ENCODE peak calls at places on chromosomes 1 and 21, in six cellular contexts. S is A549, T is HepG2, D is IMR-90, X is GM12878, R is K562. W is an unnamed sample.
A peak's percentile ranks its signal among the peaks of the same experiment; 100 is the strongest.

GRCh38 chr1:15833069-15833679 is 14.3 kb upstream of the SPEN start:
- DNase-seq in S (no peak), T (no peak), D (no peak), X (no peak), R (no peak), W (no peak)

GRCh38 chr1:94739521-94740061 is 80.6 kb upstream of the SLC44A3 start:
- DNase-seq in S (no peak), T (no peak), D (peak; percentile 97), X (no peak), R (no peak), W (no peak)

GRCh38 chr1:228939881-228940392 is 204.7 kb downstream of the RHOU start:
- DNase-seq in S (no peak), T (no peak), D (no peak), X (no peak), R (no peak), W (no peak)

GRCh38 chr1:154440031-154440430 is 34.9 kb downstream of the IL6R start:
- DNase-seq in S (no peak), T (no peak), D (no peak), X (no peak), R (no peak), W (no peak)

GRCh38 chr1:211632808-211633522 is 42.5 kb downstream of the NEK2 start:
- DNase-seq in S (no peak), T (no peak), D (peak; percentile 89), X (no peak), R (no peak), W (no peak)

GRCh38 chr1:185280589-185280988 is 36.5 kb downstream of the IVNS1ABP start:
- DNase-seq in S (no peak), T (no peak), D (no peak), X (no peak), R (no peak), W (no peak)

GRCh38 chr21:39641827-39642450 is 29.2 kb downstream of the B3GALT5 start:
- DNase-seq in S (no peak), T (no peak), D (no peak), X (no peak), R (no peak), W (no peak)

GRCh38 chr1:232421143-232421796 is 208.7 kb downstream of the SIPA1L2 start:
- DNase-seq in S (no peak), T (no peak), D (no peak), X (no peak), R (no peak), W (no peak)

GRCh38 chr1:56573311-56573710 is 6.1 kb downstream of the PLPP3 start:
- DNase-seq in S (no peak), T (no peak), D (no peak), X (no peak), R (no peak), W (no peak)

GRCh38 chr1:151542710-151543129 is 2.6 kb downstream of the TUFT1 start:
- DNase-seq in S (no peak), T (no peak), D (peak; percentile 86), X (no peak), R (no peak), W (no peak)

GRCh38 chr1:175865041-175865766 is 121.8 kb upstream of the TNR start:
- DNase-seq in S (no peak), T (no peak), D (no peak), X (no peak), R (no peak), W (no peak)

GRCh38 chr1:67551375-67551774 is 121.2 kb upstream of the SERBP1 start:
- DNase-seq in S (no peak), T (no peak), D (no peak), X (no peak), R (no peak), W (no peak)

GRCh38 chr1:46168463-46168862 is 6.4 kb upstream of the TSPAN1 start:
- DNase-seq in S (no peak), T (no peak), D (peak; percentile 30), X (no peak), R (no peak), W (no peak)

GRCh38 chr1:32073387-32074229 is 869 bp downstream of the TMEM39B start:
- DNase-seq in S (peak; percentile 48), T (no peak), D (no peak), X (peak; percentile 54), R (no peak), W (no peak)

GRCh38 chr1:30140566-30140965 is 582.8 kb downstream of the MATN1 start:
- DNase-seq in S (no peak), T (no peak), D (no peak), X (no peak), R (no peak), W (no peak)

GRCh38 chr1:156608036-156608674 is 6.9 kb upstream of the GPATCH4 start:
- DNase-seq in S (peak; percentile 67), T (peak; percentile 70), D (peak; percentile 75), X (peak; percentile 62), R (peak; percentile 58), W (peak; percentile 78)

GRCh38 chr1:163583782-163584181 is 262.0 kb downstream of the NUF2 start:
- DNase-seq in S (no peak), T (no peak), D (no peak), X (no peak), R (no peak), W (no peak)

GRCh38 chr1:222068101-222068500 is 326.2 kb upstream of the DUSP10 start:
- DNase-seq in S (no peak), T (no peak), D (no peak), X (no peak), R (no peak), W (no peak)

GRCh38 chr1:228081578-228082259 is 789 bp upstream of the ARF1 start:
- DNase-seq in S (no peak), T (no peak), D (no peak), X (no peak), R (peak; percentile 87), W (peak; percentile 41)

DNA sequence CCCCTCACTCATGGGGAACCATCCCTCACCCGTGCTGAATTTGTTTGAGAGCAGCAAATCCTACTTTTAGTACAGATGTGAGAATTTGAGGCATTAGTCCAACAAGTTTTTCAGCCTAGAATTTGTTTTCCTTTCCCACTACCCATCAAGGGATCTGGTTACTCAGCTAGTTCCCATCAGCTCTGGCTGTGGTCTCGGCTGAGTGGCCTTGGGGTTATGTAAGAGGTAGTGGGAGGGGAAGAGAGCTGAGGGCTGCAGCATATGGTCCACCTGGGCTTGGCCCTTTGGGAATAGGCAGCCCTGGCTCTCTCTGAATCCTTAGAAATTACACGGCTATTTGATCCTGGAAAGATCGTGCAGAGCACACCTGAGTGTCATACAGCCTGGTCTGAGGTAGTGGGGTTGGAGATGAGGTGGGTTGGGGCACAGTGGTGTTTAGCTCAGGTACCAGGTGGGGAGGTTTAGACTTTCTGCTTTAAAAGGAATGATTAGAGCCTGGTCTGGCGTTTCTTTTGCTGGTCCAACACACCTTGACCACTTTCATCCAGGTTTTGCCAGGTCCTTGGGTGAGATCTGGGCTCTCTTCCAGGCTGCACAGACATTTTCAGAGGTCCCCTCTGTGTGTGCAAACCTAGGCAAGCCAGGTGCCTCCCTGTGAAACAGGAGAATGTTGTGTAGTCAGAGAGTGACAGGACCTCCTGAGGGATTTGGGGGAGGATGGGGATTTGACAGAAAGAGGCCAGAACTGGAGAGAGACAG is 4.3 kb downstream of the GSTM4 start:
- DNase-seq in S (no peak), T (peak; percentile 30), D (peak; percentile 43), X (no peak), R (no peak), W (no peak)
- TF ChIP-seq BHLHE40 in S (no peak), T (no peak), D (no peak), X (no peak), R (no peak), W (no peak)

GRCh38 chr1:20032425-20032824 is 37.6 kb upstream of the PLA2G5 start:
- DNase-seq in S (no peak), T (no peak), D (no peak), X (no peak), R (no peak), W (no peak)

GRCh38 chr1:20033396-20033795 is 36.6 kb upstream of the PLA2G5 start:
- DNase-seq in S (no peak), T (no peak), D (no peak), X (no peak), R (no peak), W (no peak)

GRCh38 chr1:20035114-20035513 is 34.9 kb upstream of the PLA2G5 start:
- DNase-seq in S (no peak), T (no peak), D (no peak), X (no peak), R (no peak), W (no peak)

DNA sequence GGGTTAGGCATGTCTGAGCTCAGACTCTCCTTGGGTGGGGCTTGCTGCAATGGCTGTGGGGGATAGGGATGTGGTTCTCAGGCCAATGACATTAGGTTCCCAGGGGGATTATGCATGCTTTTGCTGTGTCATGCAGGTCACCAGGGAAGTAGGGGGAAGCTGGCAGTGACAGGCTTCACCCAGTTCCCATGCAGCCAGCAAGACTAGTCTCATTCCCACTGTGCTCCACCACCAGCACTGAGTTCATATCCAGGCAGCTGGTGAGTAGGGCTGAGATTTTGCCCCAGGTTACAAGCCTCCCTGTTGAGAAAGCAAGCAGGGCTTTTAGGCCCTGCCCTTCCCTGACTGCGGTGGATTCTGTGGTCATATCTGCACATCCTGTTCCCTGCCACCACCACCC is 32.1 kb upstream of the PLA2G5 start:
- DNase-seq in S (no peak), T (no peak), D (no peak), X (peak; percentile 24), R (no peak), W (no peak)
- TF ChIP-seq BHLHE40 in S (no peak), T (no peak), D (no peak), X (no peak), R (no peak), W (no peak)

GRCh38 chr1:80424249-80424648 is 1376.5 kb upstream of the ADGRL2 start:
- DNase-seq in S (no peak), T (no peak), D (no peak), X (no peak), R (no peak), W (no peak)
- TF ChIP-seq BHLHE40 in S (no peak), T (no peak), D (no peak), X (no peak), R (no peak), W (no peak)

GRCh38 chr1:63701187-63701586 is 72.6 kb upstream of the ROR1 start:
- DNase-seq in S (peak; percentile 27), T (no peak), D (no peak), X (no peak), R (no peak), W (no peak)

GRCh38 chr1:63693956-63694607 is 79.7 kb upstream of the ROR1 start:
- DNase-seq in S (no peak), T (no peak), D (peak; percentile 52), X (no peak), R (no peak), W (no peak)

GRCh38 chr1:63703661-63704060 is 70.2 kb upstream of the ROR1 start:
- DNase-seq in S (no peak), T (no peak), D (no peak), X (no peak), R (no peak), W (no peak)

DNA sequence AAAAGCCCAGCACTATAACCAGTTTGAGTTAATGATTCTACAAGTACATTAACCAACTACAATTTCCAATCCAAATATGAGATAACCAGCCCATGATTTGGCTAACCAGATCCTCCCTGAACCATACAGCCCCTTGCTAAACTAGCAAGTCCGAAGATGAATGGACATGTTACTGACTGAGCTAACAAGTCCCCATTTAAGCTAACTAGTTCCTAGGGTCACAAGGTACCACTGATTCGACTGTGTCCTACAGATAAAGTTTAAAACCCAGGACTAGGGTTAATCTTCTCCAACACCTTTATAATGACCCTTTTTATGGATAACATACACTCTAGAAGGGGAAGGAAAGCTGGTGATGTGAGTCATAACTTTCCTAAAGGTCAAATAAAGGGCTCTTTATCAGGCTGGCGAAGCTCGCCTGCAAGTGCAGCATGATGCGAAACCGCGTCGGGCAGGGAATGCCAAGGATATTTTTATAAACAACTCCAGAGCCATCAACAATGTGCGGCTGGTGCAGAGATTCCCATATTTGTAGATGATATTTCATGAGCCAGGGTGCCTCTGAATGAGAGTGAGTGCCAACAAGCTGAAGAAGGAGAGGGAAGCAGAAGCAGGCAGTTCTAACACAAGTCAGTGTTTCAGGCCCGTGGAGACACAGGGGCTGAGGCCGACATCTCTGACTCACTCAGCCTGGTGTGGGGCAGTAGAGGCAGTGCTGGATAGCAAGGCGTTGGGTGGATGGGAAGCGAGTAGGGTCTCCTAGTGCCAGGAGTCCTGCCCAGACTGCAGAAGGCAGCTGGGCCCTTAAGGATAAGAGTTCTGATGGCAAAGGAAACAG is 75.6 kb upstream of the ROR1 start:
- DNase-seq in S (peak; percentile 44), T (no peak), D (peak; percentile 33), X (no peak), R (no peak), W (no peak)
- TF ChIP-seq BHLHE40 in S (no peak), T (no peak), D (peak; percentile 12), X (no peak), R (no peak), W (no peak)

W was measured in HEK293T.